ENCODE peak calls at places on chromosome 2, in eight cellular contexts. K is suprapubic skin; B is A549; W is CD8-positive, alpha-beta memory T cell; P is body of pancreas; U is CD8-positive, alpha-beta T cell; E is ovary; T is right lobe of liver. X is an unnamed sample.

GRCh38 chr2:64485961-64486360 is 32.0 kb downstream of the LGALSL start:
- DNase-seq in P (no peak), E (no peak), B (no peak), W (no peak), K (no peak), T (no peak), U (no peak), X (no peak)

GRCh38 chr2:2838548-2838845 is 507.4 kb upstream of the MYT1L start:
- DNase-seq in T (no peak), U (no peak), K (no peak), B (no peak), W (no peak), E (no peak), P (no peak), X (no peak)

GRCh38 chr2:103484906-103485305 is 723.1 kb downstream of the TMEM182 start:
- DNase-seq in U (no peak), W (no peak), E (no peak), P (no peak), K (no peak), B (no peak), T (no peak), X (no peak)

GRCh38 chr2:101341421-101341820 is 32.9 kb upstream of the RNF149 start:
- DNase-seq in W (no peak), P (no peak), U (no peak), T (no peak), B (no peak), E (no peak), K (no peak), X (no peak)

GRCh38 chr2:86498468-86499260 is 57.5 kb downstream of the KDM3A start:
- DNase-seq in B (no peak), U (no peak), T (no peak), K (no peak), E (no peak), P (no peak), W (no peak), X (no peak)

GRCh38 chr2:55720417-55720816 is 26.8 kb upstream of the PNPT1 start:
- DNase-seq in U (no peak), P (no peak), E (no peak), K (no peak), T (no peak), B (no peak), W (no peak), X (no peak)

GRCh38 chr2:43495727-43496126 is 100.1 kb downstream of the THADA start:
- DNase-seq in K (no peak), T (no peak), E (no peak), U (no peak), P (no peak), B (no peak), W (no peak), X (no peak)

GRCh38 chr2:12262681-12263436 is 453.9 kb upstream of the TRIB2 start:
- DNase-seq in B (no peak), P (peak), W (no peak), K (no peak), E (peak), U (no peak), T (no peak), X (no peak)

GRCh38 chr2:156787517-156787916 is 351.3 kb downstream of the GPD2 start:
- DNase-seq in W (no peak), E (no peak), P (no peak), B (no peak), K (no peak), U (no peak), T (no peak), X (no peak)

GRCh38 chr2:8872821-8873432 is 35.5 kb upstream of the KIDINS220 start:
- DNase-seq in P (no peak), T (no peak), B (peak), E (no peak), K (no peak), U (no peak), W (no peak), X (no peak)

GRCh38 chr2:40177366-40177765 is 274.5 kb downstream of the SLC8A1 start:
- DNase-seq in B (no peak), K (no peak), W (no peak), T (no peak), U (no peak), E (no peak), P (no peak), X (no peak)

GRCh38 chr2:102708847-102709559 is 52.8 kb upstream of the TMEM182 start:
- DNase-seq in P (no peak), T (no peak), U (no peak), W (no peak), B (peak), K (no peak), E (no peak), X (no peak)

GRCh38 chr2:235005603-235006259 is 53.9 kb downstream of the SH3BP4 start:
- DNase-seq in T (peak), E (peak), U (no peak), K (no peak), W (no peak), P (peak), B (no peak), X (peak)

GRCh38 chr2:230225486-230225885 is at the start of gene SP140:
- DNase-seq in P (peak), U (peak), E (no peak), B (no peak), W (peak), T (peak), K (no peak), X (peak)

GRCh38 chr2:45315881-45316280 is 295.2 kb downstream of the SRBD1 start:
- DNase-seq in T (no peak), B (no peak), K (no peak), U (no peak), E (no peak), W (no peak), P (no peak), X (no peak)

GRCh38 chr2:88074854-88075292 is 7.2 kb downstream of the SMYD1 start:
- DNase-seq in U (no peak), K (no peak), T (no peak), B (no peak), W (no peak), E (no peak), P (no peak), X (no peak)

GRCh38 chr2:200812122-200813022 is 662 bp downstream of the BZW1 start:
- DNase-seq in T (peak), E (peak), B (peak), U (peak), K (peak), W (peak), P (peak), X (no peak)

GRCh38 chr2:229586746-229587705 is 127.3 kb downstream of the DNER start:
- DNase-seq in B (peak), T (peak), W (no peak), E (peak), U (no peak), K (peak), P (peak), X (peak)

GRCh38 chr2:112884869-112885502 is 26.0 kb upstream of the IL37 start:
- DNase-seq in B (peak), U (peak), K (no peak), E (no peak), P (peak), W (peak), T (peak), X (no peak)

GRCh38 chr2:1606421-1607235 is 137.7 kb downstream of the PXDN start:
- DNase-seq in P (no peak), W (no peak), T (no peak), B (no peak), K (no peak), U (no peak), E (no peak), X (no peak)

GRCh38 chr2:208248601-208249000 is 6.3 kb downstream of the IDH1 start:
- DNase-seq in P (no peak), E (no peak), T (no peak), U (no peak), B (no peak), K (no peak), W (no peak), X (no peak)

GRCh38 chr2:2787301-2787907 is 456.3 kb upstream of the MYT1L start:
- DNase-seq in W (no peak), E (no peak), P (no peak), T (no peak), U (no peak), K (no peak), B (no peak), X (no peak)

GRCh38 chr2:170950221-170950737 is 21.2 kb downstream of the GORASP2 start:
- DNase-seq in U (no peak), P (no peak), W (no peak), E (no peak), T (no peak), K (no peak), B (no peak), X (no peak)

DNA sequence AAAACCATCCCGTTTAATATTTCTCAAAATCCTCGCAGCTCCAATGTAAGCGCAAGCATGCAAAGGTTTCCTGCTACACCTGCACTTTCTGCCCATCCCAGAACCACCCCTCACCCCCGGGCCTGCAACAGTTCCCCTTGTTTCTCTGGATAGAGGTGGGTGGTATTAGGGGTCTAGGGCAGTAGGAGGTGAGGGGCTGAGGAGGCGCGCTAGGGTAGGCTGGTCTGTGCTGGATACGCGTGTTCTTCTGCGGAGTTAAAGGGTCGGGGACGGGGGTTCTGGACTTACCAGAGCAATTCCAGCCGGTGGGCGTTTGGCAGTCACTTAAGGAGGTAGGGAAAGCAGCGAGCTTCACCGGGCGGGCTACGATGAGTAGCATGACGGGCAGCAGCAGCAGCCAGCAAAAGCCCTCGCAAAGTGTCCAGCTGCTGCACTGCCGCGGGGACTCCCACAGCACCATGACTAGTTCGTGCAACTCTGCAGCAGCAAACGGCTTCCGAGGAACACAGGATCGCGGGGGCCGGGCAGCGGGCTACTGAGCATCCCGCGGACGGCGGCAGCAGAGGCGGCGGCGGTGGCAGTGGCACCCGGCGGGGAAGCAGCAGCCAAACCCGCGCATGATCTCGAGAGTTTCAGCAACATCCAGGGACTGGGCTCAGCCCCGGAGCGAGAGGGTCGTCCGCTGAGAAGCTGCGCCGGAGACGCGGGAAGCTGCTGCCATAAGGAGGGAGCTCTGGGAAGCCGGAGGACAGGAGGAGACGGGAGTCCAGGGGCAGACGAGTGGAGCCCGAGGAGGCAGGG is 468 bp downstream of the TMEFF2 start:
- DNase-seq in P (peak), W (no peak), B (peak), U (no peak), T (peak), E (no peak), K (peak), X (peak)
- H3K27ac ChIP-seq in P (no peak), W (no peak), B (no peak), U (no peak), T (no peak), E (no peak), K (no peak), X (peak)

DNA sequence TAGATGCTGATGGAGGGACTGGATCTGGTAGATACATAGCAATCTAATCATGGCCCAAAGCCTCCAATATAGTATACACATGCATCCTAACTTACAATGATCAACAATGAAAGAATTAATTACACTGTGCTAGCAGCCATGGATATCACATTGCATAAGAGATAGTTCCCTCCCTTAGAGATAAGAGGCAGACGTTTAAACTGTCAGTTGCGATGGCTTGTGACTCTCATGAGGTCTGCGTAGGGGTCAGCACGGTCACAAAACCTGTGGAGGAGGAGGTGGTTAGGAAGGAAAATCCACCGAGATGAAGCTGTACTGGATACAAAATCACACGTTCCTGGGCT is 817 bp upstream of the RALB start:
- DNase-seq in E (no peak), K (no peak), P (no peak), U (no peak), B (no peak), W (no peak), T (no peak), X (no peak)
- H3K27ac ChIP-seq in E (peak), K (peak), P (no peak), U (peak), B (peak), W (peak), T (peak), X (peak)

DNA sequence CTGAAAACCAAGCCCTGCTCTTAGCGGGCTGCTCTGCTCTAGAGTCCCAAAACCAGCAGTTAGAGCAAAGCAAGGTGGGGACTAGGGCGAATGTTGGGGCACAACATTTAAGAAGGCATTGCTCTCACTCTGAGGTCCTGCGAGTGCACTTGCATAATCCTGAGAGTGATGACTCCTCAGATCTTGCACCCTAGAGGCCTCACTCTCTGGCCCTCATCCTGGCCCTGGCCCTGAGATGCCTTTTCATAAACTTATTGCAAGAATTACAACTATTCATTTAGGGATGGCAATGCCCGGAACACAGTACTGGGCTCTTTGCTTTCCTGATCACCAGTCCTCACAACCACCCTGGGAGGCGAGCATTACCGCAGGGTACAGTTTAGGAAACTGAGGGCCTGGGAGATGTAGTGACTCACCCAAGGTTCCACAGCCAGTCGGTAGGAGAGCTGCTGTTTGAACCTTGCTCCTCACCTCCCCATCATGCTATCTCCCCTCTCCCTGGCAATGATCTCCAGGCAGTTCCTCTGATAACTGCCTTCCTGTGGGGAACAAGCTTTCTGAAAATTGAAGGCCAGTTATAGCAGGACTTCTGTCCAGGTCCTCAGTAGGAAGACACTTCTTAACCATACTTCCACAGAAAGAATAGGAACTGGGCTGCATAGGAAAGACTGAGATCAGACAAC is 91.4 kb downstream of the TNS1 start:
- DNase-seq in P (no peak), B (no peak), T (no peak), K (no peak), W (no peak), E (no peak), U (no peak), X (no peak)
- H3K27ac ChIP-seq in P (peak), B (peak), T (peak), K (peak), W (no peak), E (peak), U (no peak), X (peak)

DNA sequence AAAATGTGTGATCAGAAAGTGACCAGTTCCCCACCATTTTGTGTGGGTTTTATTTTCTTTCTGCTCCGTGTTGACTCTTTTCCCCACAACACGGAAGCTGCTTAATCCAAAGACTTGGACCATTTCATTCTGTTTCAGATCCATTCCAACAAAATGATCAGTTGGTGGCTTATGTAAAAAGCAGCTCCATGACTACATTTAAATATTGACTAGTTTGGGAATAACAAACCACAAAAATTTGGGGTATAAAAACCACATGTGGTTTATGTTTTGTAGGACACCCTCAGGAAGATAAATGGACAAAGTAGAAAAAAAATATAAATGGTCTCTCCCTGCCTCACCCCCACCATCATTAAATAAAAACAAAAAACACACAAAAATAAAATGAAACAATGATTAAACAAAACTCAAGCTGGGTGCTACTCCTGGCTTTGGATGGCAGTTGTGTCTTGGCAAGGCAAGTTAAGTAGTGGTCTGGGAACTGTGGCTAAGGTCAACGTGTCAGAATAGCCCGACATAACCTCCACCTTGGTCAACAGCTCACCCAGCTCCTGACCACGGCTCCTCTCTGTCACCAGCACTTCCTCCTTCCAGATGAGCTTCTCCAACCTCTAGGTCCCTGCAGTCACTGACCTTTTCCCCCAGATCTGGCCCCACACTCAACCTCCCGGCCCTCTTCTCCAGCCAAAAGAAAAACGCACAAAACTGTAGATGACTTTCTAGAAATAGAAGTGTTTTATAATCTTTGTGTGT is 12.8 kb upstream of the WIPF1 start:
- DNase-seq in K (no peak), E (no peak), U (no peak), B (no peak), W (no peak), T (no peak), P (no peak), X (no peak)
- H3K27ac ChIP-seq in K (no peak), E (no peak), U (no peak), B (peak), W (peak), T (no peak), P (no peak), X (no peak)

DNA sequence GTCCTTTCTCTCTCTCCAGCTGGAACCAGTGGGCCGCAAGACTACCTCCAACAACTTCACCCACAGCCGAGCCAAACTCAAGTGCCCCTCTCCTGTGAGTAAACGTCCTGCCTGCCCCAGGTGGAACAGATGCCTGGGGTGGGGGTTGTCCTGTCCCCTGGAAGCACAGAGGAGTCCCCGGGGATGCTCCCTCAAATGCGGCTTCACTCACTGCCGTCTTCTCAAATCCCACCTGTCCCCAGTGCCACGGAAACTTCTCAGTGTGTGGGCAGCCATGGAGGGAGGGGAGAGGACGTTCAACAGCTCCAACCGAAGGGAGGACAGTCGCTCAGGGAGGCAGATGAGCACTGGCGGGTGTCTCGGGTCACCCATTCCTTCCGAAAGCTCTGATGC is 110.7 kb upstream of the PPP1CB start:
- DNase-seq in W (no peak), T (no peak), B (no peak), P (no peak), E (no peak), K (no peak), U (no peak), X (no peak)
- H3K27ac ChIP-seq in W (no peak), T (no peak), B (no peak), P (no peak), E (no peak), K (no peak), U (no peak), X (no peak)

GRCh38 chr2:134462791-134463725 is 209.2 kb downstream of the MGAT5 start:
- DNase-seq in B (no peak), K (peak), W (no peak), P (no peak), T (no peak), U (no peak), E (no peak), X (peak)
- H3K27ac ChIP-seq in B (no peak), K (no peak), W (no peak), P (no peak), T (no peak), U (no peak), E (no peak), X (no peak)

DNA sequence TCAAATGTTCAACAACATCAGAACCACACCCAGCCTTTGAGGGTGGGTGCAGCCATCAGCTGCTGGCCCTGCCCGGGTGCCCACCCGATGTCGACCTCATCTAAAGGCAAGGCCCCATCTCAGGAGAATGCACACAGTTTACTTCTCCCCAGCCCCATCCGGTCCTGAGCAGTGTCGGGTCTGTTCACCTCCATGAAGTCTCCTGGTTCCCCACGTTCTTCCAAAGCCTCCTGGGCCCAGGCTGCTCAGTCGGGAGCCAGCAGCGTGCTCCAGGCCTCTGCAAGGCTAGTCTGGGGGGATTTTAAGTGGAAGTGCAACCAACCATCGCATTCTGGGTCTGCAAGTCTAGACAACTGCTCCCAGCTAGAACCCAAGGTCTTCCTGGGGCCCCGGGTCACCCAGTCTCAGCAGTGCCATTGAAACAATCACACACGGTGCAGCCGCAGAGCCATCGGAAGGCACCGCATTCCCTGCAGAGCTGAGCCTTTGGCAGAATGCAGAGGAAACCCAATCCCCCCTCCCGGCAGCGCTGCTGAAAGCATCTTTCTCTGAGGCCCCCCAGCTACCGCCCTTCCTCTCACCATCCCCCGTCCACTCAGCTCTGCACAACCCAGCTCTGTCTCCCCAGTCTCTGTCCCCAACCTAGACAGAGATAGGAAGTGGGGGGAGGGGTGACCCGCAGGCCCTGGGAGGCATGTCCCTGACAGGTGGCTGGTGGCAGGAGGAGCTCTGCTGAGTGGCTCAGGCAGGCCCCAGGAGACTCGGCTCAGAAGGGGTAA is 8.5 kb downstream of the ESPNL start:
- DNase-seq in B (no peak), U (no peak), T (no peak), K (peak), P (no peak), E (no peak), W (no peak), X (no peak)
- H3K27ac ChIP-seq in B (no peak), U (no peak), T (no peak), K (no peak), P (no peak), E (no peak), W (no peak), X (no peak)

GRCh38 chr2:158102446-158102845 is 770 bp downstream of the UPP2 start:
- DNase-seq in U (no peak), W (no peak), T (no peak), E (no peak), K (no peak), B (no peak), P (no peak), X (no peak)
- H3K27ac ChIP-seq in U (no peak), W (no peak), T (peak), E (no peak), K (no peak), B (no peak), P (no peak), X (no peak)